ENCODE peak calls at places on chromosomes 5 and 9, in five cellular contexts. O is prostate gland, N is transverse colon, B is stomach, U is H1. F is an unnamed sample.

GRCh38 chr5:1732238-1732880 is 67.3 kb downstream of the MRPL36 start:
- DNase-seq in O (peak; percentile 4), N (no peak), B (peak; percentile 21), U (peak; percentile 37), F (no peak)

GRCh38 chr9:131837316-131837715 is 97.4 kb upstream of the RAPGEF1 start:
- DNase-seq in O (no peak), N (no peak), B (peak; percentile 40), U (peak; percentile 66), F (peak; percentile 40)

GRCh38 chr9:126420643-126421564 is 94.3 kb downstream of the MVB12B start:
- DNase-seq in O (no peak), N (no peak), B (no peak), U (no peak), F (no peak)

GRCh38 chr5:62533597-62533996 is 45.0 kb upstream of the LRRC70 start:
- DNase-seq in O (no peak), N (no peak), B (no peak), U (no peak), F (no peak)

GRCh38 chr9:38362912-38363588 is 29.5 kb upstream of the ALDH1B1 start:
- DNase-seq in O (peak; percentile 41), N (peak; percentile 22), B (peak; percentile 45), U (no peak), F (peak; percentile 25)

GRCh38 chr9:3571500-3571899 is 45.7 kb upstream of the RFX3 start:
- DNase-seq in O (no peak), N (no peak), B (no peak), U (no peak), F (no peak)

GRCh38 chr5:108561416-108562204 is 179.7 kb upstream of the FBXL17 start:
- DNase-seq in O (no peak), N (no peak), B (no peak), U (no peak), F (no peak)

GRCh38 chr5:1536298-1537165 is 12.8 kb upstream of the LPCAT1 start:
- DNase-seq in O (no peak), N (peak; percentile 40), B (peak; percentile 34), U (peak; percentile 29), F (no peak)

GRCh38 chr5:17216974-17217325 is 481 bp upstream of the BASP1 start:
- DNase-seq in O (peak; percentile 36), N (no peak), B (no peak), U (no peak), F (no peak)

GRCh38 chr5:132207783-132208182 is 19.9 kb downstream of the P4HA2 start:
- DNase-seq in O (no peak), N (no peak), B (no peak), U (no peak), F (no peak)

GRCh38 chr9:133950206-133950915 is 41.8 kb downstream of the VAV2 start:
- DNase-seq in O (no peak), N (no peak), B (no peak), U (no peak), F (peak; percentile 13)

GRCh38 chr9:133516256-133516960 is 8.4 kb downstream of the MYMK start:
- DNase-seq in O (no peak), N (no peak), B (no peak), U (no peak), F (no peak)

GRCh38 chr9:108478871-108479332 is 376.9 kb downstream of the ACTL7B start:
- DNase-seq in O (no peak), N (no peak), B (no peak), U (no peak), F (no peak)

GRCh38 chr5:36407396-36407795 is 105.7 kb upstream of the RANBP3L start:
- DNase-seq in O (no peak), N (no peak), B (no peak), U (no peak), F (no peak)

GRCh38 chr9:69582018-69582417 is 90.2 kb downstream of the APBA1 start:
- DNase-seq in O (no peak), N (no peak), B (no peak), U (no peak), F (no peak)

GRCh38 chr9:109975574-109976327 is 195.8 kb downstream of the PALM2AKAP2 start:
- DNase-seq in O (no peak), N (no peak), B (no peak), U (no peak), F (no peak)

GRCh38 chr5:16931334-16932110 is 4.6 kb downstream of the MYO10 start:
- DNase-seq in O (peak; percentile 84), N (peak; percentile 83), B (peak; percentile 84), U (no peak), F (no peak)

GRCh38 chr5:157690690-157691433 is 19.5 kb downstream of the C5orf52 start:
- DNase-seq in O (no peak), N (no peak), B (no peak), U (no peak), F (no peak)

GRCh38 chr5:135561266-135561665 is 17.5 kb downstream of the CXCL14 start:
- DNase-seq in O (no peak), N (no peak), B (no peak), U (no peak), F (no peak)

GRCh38 chr9:111386386-111386785 is 56.4 kb upstream of the OR2K2 start:
- DNase-seq in O (no peak), N (no peak), B (no peak), U (no peak), F (no peak)

GRCh38 chr5:14406554-14406849 is 175.1 kb upstream of the OTULINL start:
- DNase-seq in O (no peak), N (no peak), B (no peak), U (no peak), F (no peak)

GRCh38 chr5:33180900-33181299 is 259.9 kb upstream of the TARS1 start:
- DNase-seq in O (no peak), N (no peak), B (no peak), U (no peak), F (no peak)

GRCh38 chr9:88267283-88267682 is 121.0 kb upstream of the SPIN1 start:
- DNase-seq in O (no peak), N (no peak), B (no peak), U (no peak), F (no peak)

GRCh38 chr5:107806705-107807104 is 136.0 kb upstream of the EFNA5 start:
- DNase-seq in O (no peak), N (no peak), B (no peak), U (no peak), F (no peak)

GRCh38 chr5:179617930-179618329 is 5.5 kb downstream of the HNRNPH1 start:
- DNase-seq in O (no peak), N (no peak), B (no peak), U (no peak), F (no peak)

GRCh38 chr5:178123987-178124925 is 6.6 kb upstream of the RMND5B start:
- DNase-seq in O (peak; percentile 73), N (peak; percentile 27), B (peak; percentile 38), U (no peak), F (no peak)

GRCh38 chr5:178121450-178122276 is 8.3 kb downstream of the N4BP3 start:
- DNase-seq in O (no peak), N (no peak), B (no peak), U (no peak), F (no peak)

GRCh38 chr5:178123094-178123986 is 7.5 kb upstream of the RMND5B start:
- DNase-seq in O (peak; percentile 66), N (no peak), B (no peak), U (no peak), F (no peak)

GRCh38 chr5:178120661-178121357 is 7.5 kb downstream of the N4BP3 start:
- DNase-seq in O (peak; percentile 92), N (peak; percentile 94), B (peak; percentile 89), U (peak; percentile 77), F (peak; percentile 95)

GRCh38 chr5:178122346-178122745 is 8.5 kb upstream of the RMND5B start:
- DNase-seq in O (no peak), N (no peak), B (no peak), U (no peak), F (no peak)
- H3K27ac ChIP-seq in O (no peak overlapping the region), N (no peak overlapping the region), B (no peak overlapping the region), U (peak overlapping the region; percentile 65), F (no peak overlapping the region)

GRCh38 chr9:137482094-137482781 is 23.1 kb upstream of the NSMF start:
- DNase-seq in O (peak; percentile 88), N (no peak), B (peak; percentile 44), U (no peak), F (peak; percentile 73)
- TF ChIP-seq POLR2AphosphoS5 in O (peak; percentile 96), N (no peak), B (peak; percentile 53), U (no peak), F (no peak)

DNA sequence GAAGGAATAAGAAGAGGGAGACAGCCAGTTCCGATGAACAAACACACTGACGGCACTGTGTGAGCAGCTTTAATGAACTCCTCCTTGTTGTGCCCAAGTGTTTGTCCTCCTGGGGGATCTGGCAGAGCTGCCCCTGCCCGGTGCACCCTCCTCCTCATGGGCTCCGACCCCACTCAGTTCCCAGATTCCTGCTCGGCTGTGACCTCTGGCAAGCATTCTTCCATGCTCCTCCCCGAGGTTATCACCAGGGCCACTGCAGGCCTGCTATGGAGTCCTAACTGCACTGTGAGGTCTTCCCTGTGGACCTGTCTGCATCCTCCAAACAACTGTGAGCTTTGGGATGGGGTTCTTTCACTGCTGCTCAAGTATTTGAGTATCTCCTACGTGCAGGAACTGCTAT is 142.2 kb downstream of the DCP2 start:
- DNase-seq in O (no peak), N (no peak), B (no peak), U (no peak), F (no peak)
- H3K27ac ChIP-seq in O (no peak overlapping the region), N (peak overlapping the region; percentile 32), B (no peak overlapping the region), U (no peak overlapping the region), F (no peak overlapping the region)

DNA sequence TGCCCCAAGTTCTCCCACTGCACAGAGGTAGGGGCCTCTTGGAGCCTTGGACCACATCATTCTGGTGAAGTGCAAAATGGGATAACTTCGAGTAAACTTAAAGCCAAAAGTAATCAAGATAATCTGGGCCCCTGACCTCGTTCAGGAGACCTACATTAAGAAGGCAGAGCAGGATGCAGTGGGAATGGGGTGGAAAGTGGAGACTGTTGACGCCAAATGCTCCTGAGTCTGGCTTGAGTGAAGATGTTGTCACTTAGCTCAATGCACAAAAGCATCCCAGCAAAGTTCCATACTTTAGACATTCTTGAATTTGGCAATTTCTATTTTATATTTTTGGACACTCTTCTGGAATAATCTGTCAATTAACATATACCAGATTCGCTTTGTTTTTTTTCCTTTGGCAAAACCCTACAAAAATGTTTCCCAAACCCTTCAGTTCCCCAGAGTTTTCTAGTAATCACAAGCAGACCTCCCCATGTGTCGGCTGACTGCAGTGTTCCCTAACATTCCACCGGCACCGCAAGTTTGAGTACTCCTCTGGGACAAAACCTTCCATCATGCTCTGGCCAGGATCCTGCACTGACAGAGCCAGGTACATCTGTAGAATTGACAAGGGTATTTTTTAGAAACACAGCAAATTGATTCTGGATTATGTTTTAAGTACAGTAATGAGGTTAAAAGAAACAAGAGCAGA is 174.9 kb downstream of the GAS1 start:
- DNase-seq in O (no peak), N (no peak), B (no peak), U (no peak), F (no peak)
- TF ChIP-seq POLR2AphosphoS5 in O (no peak), N (no peak), B (no peak), U (no peak), F (no peak)

DNA sequence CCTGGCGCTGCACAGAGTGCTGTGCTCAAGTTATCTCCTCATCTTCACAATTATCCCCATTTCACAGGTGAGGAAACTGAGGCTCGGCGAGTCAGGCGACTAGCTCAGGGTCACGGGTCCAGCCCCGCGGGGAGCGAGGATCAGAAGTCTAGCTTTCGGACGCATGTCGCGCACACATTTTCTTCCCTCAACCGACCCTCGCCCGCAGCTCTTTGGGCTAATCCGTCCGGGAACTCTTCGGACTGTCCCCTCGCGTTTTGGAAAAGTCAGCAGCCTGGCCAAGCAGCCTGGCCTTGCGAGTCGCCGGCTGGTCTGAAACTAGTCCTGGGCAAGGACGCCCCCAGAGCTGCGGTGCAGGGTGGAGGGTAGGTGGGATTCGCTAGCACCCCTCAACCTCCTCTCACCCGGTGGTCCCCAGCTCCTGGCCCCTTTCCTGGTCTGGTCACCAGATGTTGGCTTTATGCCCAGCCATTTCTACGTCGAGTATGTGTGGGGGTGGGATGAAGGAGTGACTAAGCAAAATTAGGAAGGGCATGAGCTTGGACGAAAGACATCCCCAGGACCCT is 518 bp downstream of the BHMT2 start:
- DNase-seq in O (no peak), N (no peak), B (no peak), U (no peak), F (no peak)
- H3K27ac ChIP-seq in O (no peak overlapping the region), N (no peak overlapping the region), B (peak overlapping the region; percentile 34), U (no peak overlapping the region), F (no peak overlapping the region)